ENCODE peak calls at places on chromosomes 11 and 22, in nine cellular contexts. D, A, J, N, Y, S, H, V and P are unnamed samples.

GRCh38 chr11:83573097-83573496 is 286.9 kb upstream of the CCDC90B start:
- DNase-seq in D (no peak), A (no peak), J (no peak), N (no peak), Y (no peak), S (no peak), H (no peak), V (no peak), P (no peak)

GRCh38 chr11:122209619-122210377 is 93.8 kb upstream of the BLID start:
- DNase-seq in D (peak; percentile 59), A (no peak), J (peak; percentile 84), N (no peak), Y (no peak), S (no peak), H (peak; percentile 41), V (peak; percentile 93), P (peak; percentile 68)

GRCh38 chr11:2194877-2195755 is 23.5 kb upstream of the TH start:
- DNase-seq in D (no peak), A (peak; percentile 41), J (no peak), N (peak; percentile 62), Y (peak; percentile 63), S (no peak), H (peak; percentile 86), V (no peak), P (peak; percentile 70)

GRCh38 chr11:76007179-76007578 is 192.2 kb downstream of the UVRAG start:
- DNase-seq in D (no peak), A (no peak), J (no peak), N (no peak), Y (no peak), S (no peak), H (no peak), V (no peak), P (no peak)

GRCh38 chr22:39297490-39298193 is 21.8 kb downstream of the RPL3 start:
- DNase-seq in D (no peak), A (no peak), J (no peak), N (no peak), Y (no peak), S (no peak), H (no peak), V (no peak), P (no peak)

GRCh38 chr11:16226245-16226644 is 130.1 kb downstream of the SOX6 start:
- DNase-seq in D (no peak), A (peak; percentile 30), J (no peak), N (peak; percentile 3), Y (peak; percentile 44), S (peak; percentile 56), H (peak; percentile 3), V (peak; percentile 18), P (peak; percentile 57)

GRCh38 chr22:46150615-46151423 is 493 bp downstream of the PPARA start:
- DNase-seq in D (no peak), A (peak; percentile 59), J (no peak), N (peak; percentile 31), Y (no peak), S (peak; percentile 79), H (peak; percentile 97), V (no peak), P (peak; percentile 50)

GRCh38 chr11:1604181-1604580 is 4.1 kb downstream of the KRTAP5-3 start:
- DNase-seq in D (no peak), A (no peak), J (no peak), N (no peak), Y (no peak), S (no peak), H (no peak), V (no peak), P (no peak)

GRCh38 chr11:46202149-46202548 is 75.3 kb upstream of the CREB3L1 start:
- DNase-seq in D (no peak), A (no peak), J (no peak), N (no peak), Y (no peak), S (no peak), H (no peak), V (no peak), P (no peak)

DNA sequence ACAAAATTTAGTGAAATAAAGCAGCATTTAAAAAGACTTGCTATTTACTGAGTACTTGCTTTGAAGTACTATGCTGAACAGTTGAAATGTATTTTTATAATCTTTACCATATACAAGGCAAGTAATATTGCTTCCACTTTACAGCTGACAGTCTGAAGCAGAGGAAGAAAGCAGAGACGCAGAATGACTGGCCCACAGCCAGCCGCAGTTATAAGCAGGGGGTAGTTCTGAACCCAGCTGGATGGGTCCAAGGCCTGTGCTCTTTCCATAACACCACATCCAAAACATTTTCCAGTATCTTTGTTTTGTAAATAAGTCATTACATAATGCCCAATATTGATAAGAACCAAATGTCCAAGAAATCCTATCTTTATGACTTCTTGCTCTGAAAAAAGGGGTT is 24.0 kb upstream of the YPEL1 start:
- DNase-seq in D (no peak), A (no peak), J (no peak), N (no peak), Y (no peak), S (no peak), H (no peak), V (no peak), P (no peak)
- H3K4me1 ChIP-seq in D (peaks cover under 1% of the 10 kb centered on the region), A (peaks cover 19% of the 10 kb centered on the region), J (peaks cover 11% of the 10 kb centered on the region), N (no peaks in the 10 kb centered on the region), Y (peaks cover 10% of the 10 kb centered on the region), S (peaks cover 4% of the 10 kb centered on the region), H (peaks cover 5% of the 10 kb centered on the region), V (no peaks in the 10 kb centered on the region), P (no peaks in the 10 kb centered on the region)

GRCh38 chr11:35187996-35188395 is 49.0 kb downstream of the CD44 start:
- DNase-seq in D (no peak), A (no peak), J (no peak), N (no peak), Y (no peak), S (no peak), H (no peak), V (no peak), P (no peak)

GRCh38 chr11:35193767-35194166 is 54.8 kb downstream of the CD44 start:
- DNase-seq in D (no peak), A (no peak), J (no peak), N (no peak), Y (no peak), S (no peak), H (no peak), V (no peak), P (no peak)

GRCh38 chr11:35190804-35191348 is 51.9 kb downstream of the CD44 start:
- DNase-seq in D (no peak), A (no peak), J (no peak), N (no peak), Y (no peak), S (no peak), H (no peak), V (no peak), P (no peak)

DNA sequence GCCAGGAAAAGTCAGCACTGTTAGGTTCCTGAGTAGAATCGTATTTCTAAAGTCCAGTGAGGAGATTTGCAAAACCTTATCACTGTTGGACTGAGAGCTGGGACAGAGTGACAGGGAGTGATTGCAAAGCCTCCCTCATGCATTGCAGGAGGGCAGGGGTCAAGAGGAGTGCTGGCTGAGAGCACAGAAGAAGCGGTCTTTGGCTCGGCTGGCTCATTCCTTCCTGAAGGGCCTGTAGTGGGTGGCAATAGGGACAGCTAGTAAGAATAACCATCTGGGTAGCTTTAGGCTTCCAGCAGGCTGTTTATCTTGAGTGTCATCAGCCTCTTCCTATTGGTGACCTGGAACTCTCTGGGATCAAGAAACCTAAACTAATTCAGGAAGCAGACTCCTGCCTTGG is 53.4 kb downstream of the CD44 start:
- DNase-seq in D (peak; percentile 82), A (peak; percentile 53), J (peak; percentile 38), N (no peak), Y (peak; percentile 96), S (peak; percentile 79), H (peak; percentile 3), V (peak; percentile 57), P (peak; percentile 88)
- H3K4me1 ChIP-seq in D (peaks cover 8% of the 10 kb centered on the region), A (peaks cover 38% of the 10 kb centered on the region), J (peaks cover 13% of the 10 kb centered on the region), N (peaks cover 6% of the 10 kb centered on the region), Y (peaks cover 67% of the 10 kb centered on the region), S (peaks cover 37% of the 10 kb centered on the region), H (peaks cover 5% of the 10 kb centered on the region), V (no peaks in the 10 kb centered on the region), P (peaks cover 3% of the 10 kb centered on the region)

DNA sequence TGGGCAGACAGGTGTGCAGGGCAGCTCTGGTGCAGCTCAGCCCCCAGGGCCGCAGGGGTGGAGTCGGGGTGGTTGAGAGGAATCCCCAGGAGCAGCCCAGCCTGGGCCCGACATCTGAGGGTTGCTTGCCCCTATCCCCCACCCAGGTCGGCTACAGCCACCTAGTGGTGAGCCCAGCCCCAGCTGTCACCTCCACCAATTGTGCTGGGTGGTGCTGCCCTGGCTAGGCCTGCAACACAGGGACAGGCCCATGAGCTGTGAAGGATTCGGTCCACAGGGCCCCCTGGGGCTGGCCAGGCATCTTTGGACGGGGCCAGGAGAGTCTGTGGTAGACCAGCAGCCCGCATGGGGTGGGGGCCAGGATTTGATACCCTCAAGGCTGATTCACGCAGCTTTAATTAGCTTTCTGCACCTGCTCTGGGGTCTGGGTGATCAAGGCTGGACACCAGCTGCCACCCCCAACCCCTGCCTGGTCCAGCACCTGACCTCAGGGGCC is 29.5 kb downstream of the RTN4R start:
- DNase-seq in D (peak; percentile 60), A (peak; percentile 63), J (no peak), N (peak; percentile 74), Y (peak; percentile 67), S (peak; percentile 84), H (peak; percentile 89), V (peak; percentile 28), P (peak; percentile 81)
- H3K4me1 ChIP-seq in D (peaks cover 31% of the 10 kb centered on the region), A (peaks cover 57% of the 10 kb centered on the region), J (peaks cover 36% of the 10 kb centered on the region), N (no peaks in the 10 kb centered on the region), Y (peaks cover 13% of the 10 kb centered on the region), S (peaks cover 23% of the 10 kb centered on the region), H (no peaks in the 10 kb centered on the region), V (peaks cover 33% of the 10 kb centered on the region), P (peaks cover 3% of the 10 kb centered on the region)

GRCh38 chr11:35359321-35360058 is 59.9 kb downstream of the SLC1A2 start:
- DNase-seq in D (no peak), A (no peak), J (no peak), N (no peak), Y (no peak), S (no peak), H (no peak), V (peak; percentile 28), P (no peak)
- H3K4me1 ChIP-seq in D (peaks cover 1% of the 10 kb centered on the region), A (peaks cover 50% of the 10 kb centered on the region), J (peaks cover 28% of the 10 kb centered on the region), N (peaks cover 34% of the 10 kb centered on the region), Y (no peaks in the 10 kb centered on the region), S (peaks cover 18% of the 10 kb centered on the region), H (peaks cover 24% of the 10 kb centered on the region), V (no peaks in the 10 kb centered on the region), P (peaks cover 12% of the 10 kb centered on the region)

GRCh38 chr22:23237841-23238240 is 57.5 kb downstream of the BCR start:
- DNase-seq in D (no peak), A (no peak), J (no peak), N (no peak), Y (no peak), S (no peak), H (no peak), V (no peak), P (no peak)
- H3K4me1 ChIP-seq in D (peaks cover 27% of the 10 kb centered on the region), A (peaks cover 59% of the 10 kb centered on the region), J (peaks cover 64% of the 10 kb centered on the region), N (no peaks in the 10 kb centered on the region), Y (peaks cover 27% of the 10 kb centered on the region), S (peaks cover 30% of the 10 kb centered on the region), H (peaks cover 16% of the 10 kb centered on the region), V (peaks cover 11% of the 10 kb centered on the region), P (peaks cover 17% of the 10 kb centered on the region)

GRCh38 chr22:42700901-42701300 is 19.8 kb downstream of the A4GALT start:
- DNase-seq in D (no peak), A (no peak), J (no peak), N (no peak), Y (no peak), S (no peak), H (no peak), V (no peak), P (peak; percentile 58)
- H3K4me1 ChIP-seq in D (peaks cover 11% of the 10 kb centered on the region), A (peaks cover 92% of the 10 kb centered on the region), J (peaks cover 53% of the 10 kb centered on the region), N (peaks cover 16% of the 10 kb centered on the region), Y (peaks cover 34% of the 10 kb centered on the region), S (peaks cover 14% of the 10 kb centered on the region), H (peaks cover 6% of the 10 kb centered on the region), V (peaks cover 21% of the 10 kb centered on the region), P (peaks cover 28% of the 10 kb centered on the region)